ENCODE peak calls at places on chromosomes 4 and X, in six cellular contexts. M is sigmoid colon, R is AG10803, L is fibroblast of the aortic adventitia, Z is tibial nerve, U is astrocyte of the cerebellum. G is an unnamed sample.

GRCh38 chrX:72027024-72027913 is 104.4 kb downstream of the RTL5 start:
- DNase-seq in R (no peak), Z (no peak), M (peak; percentile 33), L (no peak), U (no peak), G (no peak)

GRCh38 chr4:53929955-53930798 is 134.2 kb downstream of the CHIC2 start:
- DNase-seq in M (peak; percentile 82), U (peak; percentile 83), R (peak; percentile 90), L (peak; percentile 94), Z (peak; percentile 65), G (peak; percentile 95)

GRCh38 chr4:15837591-15837990 is 59.5 kb downstream of the CD38 start:
- DNase-seq in U (no peak), Z (no peak), M (no peak), L (no peak), R (no peak), G (no peak)

GRCh38 chrX:54359408-54359807 is 1.6 kb upstream of the WNK3 start:
- DNase-seq in Z (no peak), L (no peak), R (no peak), U (no peak), M (no peak), G (no peak)

GRCh38 chrX:108261541-108262218 is 170.1 kb downstream of the ATG4A start:
- DNase-seq in Z (no peak), M (no peak), R (no peak), U (no peak), L (peak; percentile 53), G (peak; percentile 65)

GRCh38 chrX:138026211-138026610 is 460.3 kb downstream of the ZIC3 start:
- DNase-seq in L (peak; percentile 0), Z (no peak), U (no peak), R (no peak), M (no peak), G (no peak)

GRCh38 chr4:143587703-143588102 is 74.2 kb downstream of the SMARCA5 start:
- DNase-seq in U (peak; percentile 1), L (peak; percentile 19), M (no peak), R (no peak), Z (no peak), G (no peak)

GRCh38 chr4:138034871-138035270 is 207.3 kb downstream of the SLC7A11 start:
- DNase-seq in R (peak; percentile 63), L (peak; percentile 87), Z (no peak), M (no peak), U (no peak), G (no peak)

GRCh38 chrX:114049063-114049462 is 534.8 kb upstream of the HTR2C start:
- DNase-seq in R (no peak), M (no peak), U (no peak), L (no peak), Z (no peak), G (no peak)

GRCh38 chrX:102863735-102864134 is 73.3 kb upstream of the RAB40AL start:
- DNase-seq in U (peak; percentile 60), Z (peak; percentile 80), M (peak; percentile 88), R (peak; percentile 67), L (peak; percentile 81), G (peak; percentile 50)

GRCh38 chrX:1246816-1247215 is 21.8 kb upstream of the CSF2RA start:
- DNase-seq in Z (peak; percentile 67), L (peak; percentile 3), R (peak; percentile 25), U (no peak), M (peak; percentile 72), G (peak; percentile 38)

GRCh38 chr4:54550415-54551171 is 107.2 kb upstream of the KIT start:
- DNase-seq in M (no peak), U (no peak), Z (no peak), R (peak; percentile 70), L (no peak), G (no peak)

GRCh38 chrX:17511556-17511955 is 136.6 kb downstream of the NHS start:
- DNase-seq in Z (no peak), R (peak; percentile 46), L (no peak), U (no peak), M (no peak), G (no peak)

GRCh38 chrX:70262952-70263567 is 3.1 kb upstream of the P2RY4 start:
- DNase-seq in U (no peak), M (no peak), R (peak; percentile 19), L (peak; percentile 40), Z (no peak), G (peak; percentile 3)

GRCh38 chrX:137574102-137574783 is 8.3 kb downstream of the ZIC3 start:
- DNase-seq in U (peak; percentile 55), M (no peak), R (no peak), L (no peak), Z (no peak), G (no peak)

GRCh38 chrX:106932960-106933537 is 12.8 kb downstream of the CLDN2 start:
- DNase-seq in M (no peak), L (peak; percentile 71), R (no peak), U (no peak), Z (no peak), G (no peak)

GRCh38 chrX:80812176-80812575 is 2.5 kb upstream of the BRWD3 start:
- DNase-seq in M (no peak), R (peak; percentile 43), L (peak; percentile 50), U (no peak), Z (no peak), G (peak; percentile 17)

GRCh38 chrX:153624196-153625091 is 22.6 kb upstream of the DUSP9 start:
- DNase-seq in L (no peak), R (no peak), M (peak; percentile 52), Z (no peak), U (no peak), G (no peak)

GRCh38 chr4:48831532-48832015 is 686 bp downstream of the OCIAD1 start:
- DNase-seq in R (peak; percentile 16), M (no peak), L (no peak), Z (no peak), U (no peak), G (no peak)

GRCh38 chr4:184583738-184584502 is 65.3 kb downstream of the CASP3 start:
- DNase-seq in Z (no peak), U (no peak), M (no peak), R (no peak), L (no peak), G (no peak)

GRCh38 chrX:35015627-35016026 is 73.0 kb downstream of the FAM47B start:
- DNase-seq in U (no peak), M (no peak), R (no peak), Z (no peak), L (no peak), G (no peak)

GRCh38 chrX:63506320-63506719 is 155.2 kb upstream of the SPIN4 start:
- DNase-seq in M (no peak), R (peak; percentile 47), U (peak; percentile 22), L (peak; percentile 65), Z (no peak), G (no peak)

GRCh38 chr4:10582059-10582686 is 102.4 kb downstream of the CLNK start:
- DNase-seq in U (no peak), R (peak; percentile 48), Z (peak; percentile 31), L (peak; percentile 81), M (no peak), G (peak; percentile 21)

GRCh38 chrX:25022499-25023325 is 6.9 kb upstream of the ARX start:
- DNase-seq in M (no peak), Z (no peak), L (no peak), R (no peak), U (no peak), G (no peak)
- TF ChIP-seq CTCF in M (no peak), Z (no peak), L (no peak), R (no peak), U (peak; percentile 22), G (no peak)

GRCh38 chr4:73620115-73620792 is at the start of gene RASSF6:
- DNase-seq in U (no peak), Z (no peak), R (no peak), M (no peak), L (no peak), G (no peak)
- TF ChIP-seq CTCF in U (no peak), Z (no peak), R (no peak), M (no peak), L (no peak), G (no peak)

DNA sequence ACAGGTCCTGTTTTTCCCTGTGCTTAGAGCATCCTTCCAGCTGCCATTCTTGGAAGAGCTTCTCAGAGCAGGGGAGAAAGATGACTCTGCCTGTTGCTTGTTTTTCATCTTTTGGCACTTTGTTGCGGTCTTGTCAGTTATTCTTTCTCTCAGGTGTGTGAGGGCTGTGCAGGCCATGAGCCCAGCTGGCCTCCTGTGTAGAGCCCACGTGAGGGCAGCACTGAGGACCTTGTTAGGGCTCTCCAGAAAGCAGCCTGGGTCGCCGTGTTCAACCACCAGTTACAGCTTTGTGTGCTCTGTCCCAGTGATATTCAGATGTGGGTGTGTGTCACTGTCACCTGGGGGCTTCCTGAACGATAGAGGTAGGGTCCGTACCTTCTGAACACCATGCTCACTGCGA is 52.8 kb downstream of the NOP14 start:
- DNase-seq in R (no peak), M (no peak), Z (no peak), L (no peak), U (no peak), G (no peak)
- TF ChIP-seq CTCF in R (peak; percentile 14), M (no peak), Z (no peak), L (peak; percentile 12), U (peak; percentile 1), G (peak; percentile 6)

GRCh38 chr4:177105526-177105925 is 204.1 kb upstream of the NEIL3 start:
- DNase-seq in M (no peak), R (peak; percentile 78), L (peak; percentile 84), Z (no peak), U (no peak), G (no peak)

GRCh38 chr4:177109769-177110168 is 199.9 kb upstream of the NEIL3 start:
- DNase-seq in R (no peak), L (no peak), M (no peak), U (no peak), Z (no peak), G (no peak)

GRCh38 chr4:177107288-177107901 is 202.3 kb upstream of the NEIL3 start:
- DNase-seq in M (no peak), Z (no peak), U (no peak), L (peak; percentile 79), R (peak; percentile 77), G (no peak)

GRCh38 chr4:177108708-177109107 is 201.0 kb upstream of the NEIL3 start:
- DNase-seq in Z (no peak), R (peak; percentile 61), M (no peak), U (no peak), L (peak; percentile 76), G (no peak)
- TF ChIP-seq CTCF in Z (no peak), R (peak; percentile 70), M (no peak), U (peak; percentile 46), L (peak; percentile 61), G (peak; percentile 22)

DNA sequence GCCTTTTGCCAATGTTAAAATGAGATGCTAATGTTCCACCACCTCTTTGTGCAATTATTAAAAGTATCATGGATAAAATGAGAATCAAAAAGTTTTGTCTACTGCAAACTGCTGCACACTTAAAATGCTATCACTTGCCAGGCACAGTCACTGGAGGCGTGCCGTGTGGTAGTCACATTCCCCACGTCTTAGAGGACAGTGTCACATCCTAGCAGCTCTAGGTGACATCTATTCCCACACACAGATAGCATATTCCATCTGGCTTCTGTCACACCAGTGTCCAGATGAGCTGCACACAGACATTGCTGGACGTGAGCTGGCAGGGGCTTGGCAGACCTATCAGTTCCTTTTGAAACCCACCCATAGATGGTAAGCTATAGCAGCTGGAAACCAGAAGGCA is 47.0 kb downstream of the NSG1 start:
- DNase-seq in M (peak; percentile 22), R (no peak), L (no peak), U (no peak), Z (no peak), G (no peak)
- TF ChIP-seq CTCF in M (no peak), R (no peak), L (no peak), U (no peak), Z (no peak), G (no peak)

G was measured in HFF-Myc.